ENCODE peak calls at places on chromosomes 2 and 18, in four cellular contexts. R, I, M and Q are unnamed samples.

GRCh38 chr2:219392754-219393153 is 5.0 kb upstream of the DNPEP start:
- DNase-seq in I (no peak), M (no peak), R (no peak), Q (no peak)

GRCh38 chr2:16321872-16322271 is 343.8 kb downstream of the CYRIA start:
- DNase-seq in I (no peak), R (no peak), M (no peak), Q (no peak)

GRCh38 chr2:24076849-24077534 is 866 bp upstream of the SF3B6 start:
- DNase-seq in R (no peak), I (no peak), M (no peak), Q (no peak)

GRCh38 chr2:9306910-9307309 is 100.3 kb downstream of the ASAP2 start:
- DNase-seq in M (no peak), I (peak), R (no peak), Q (no peak)

GRCh38 chr18:36627616-36628015 is 201.2 kb downstream of the TPGS2 start:
- DNase-seq in R (no peak), M (no peak), I (no peak), Q (no peak)

GRCh38 chr18:22282311-22283235 is 113.2 kb downstream of the GATA6 start:
- DNase-seq in M (no peak), R (peak), I (no peak), Q (no peak)

GRCh38 chr18:38575648-38576047 is 1010.0 kb upstream of the CELF4 start:
- DNase-seq in R (no peak), I (no peak), M (no peak), Q (no peak)

GRCh38 chr2:236922061-236922460 is 163.6 kb upstream of the COPS8 start:
- DNase-seq in R (no peak), M (no peak), I (no peak), Q (no peak)

GRCh38 chr18:227902-228301 is 39.9 kb downstream of the THOC1 start:
- DNase-seq in R (no peak), I (no peak), M (no peak), Q (no peak)

GRCh38 chr18:56393870-56394269 is 244.5 kb downstream of the TXNL1 start:
- DNase-seq in R (no peak), M (no peak), I (no peak), Q (no peak)

GRCh38 chr18:37419272-37419671 is 146.3 kb downstream of the CELF4 start:
- DNase-seq in M (no peak), I (no peak), R (peak), Q (no peak)

GRCh38 chr2:128631698-128632490 is 313.2 kb upstream of the HS6ST1 start:
- DNase-seq in R (no peak), I (no peak), M (no peak), Q (peak)

GRCh38 chr18:46677609-46678470 is 20.8 kb upstream of the LOXHD1 start:
- DNase-seq in I (no peak), M (no peak), R (no peak), Q (no peak)

GRCh38 chr2:143193121-143193520 is 63.9 kb downstream of the ARHGAP15 start:
- DNase-seq in M (no peak), I (no peak), R (no peak), Q (no peak)

GRCh38 chr18:51039138-51040112 is 9.4 kb downstream of the SMAD4 start:
- DNase-seq in I (peak), M (no peak), R (peak), Q (no peak)

GRCh38 chr2:178070824-178071223 is 1.8 kb downstream of the PDE11A start:
- DNase-seq in M (no peak), I (no peak), R (peak), Q (no peak)

GRCh38 chr18:55485666-55486065 is 102.3 kb downstream of the TCF4 start:
- DNase-seq in R (peak), I (no peak), M (no peak), Q (no peak)